ENCODE peak calls at places on chromosome 1, in eight cellular contexts. N is tibial nerve, D is psoas muscle, O is cardiac muscle cell, Z is right lobe of liver, I is tibial artery, R is suprapubic skin, S is mammary epithelial cell. Y is an unnamed sample. For H3K4me1, the result is how much of the 10 kb centered on the place peaks cover.

GRCh38 chr1:27218736-27219135 is 15.7 kb upstream of the WDTC1 start:
- DNase-seq in S (no peak), Z (no peak), I (no peak), O (peak), D (no peak), R (no peak), N (no peak), Y (no peak)

GRCh38 chr1:56837244-56837926 is 17.2 kb upstream of the C8A start:
- DNase-seq in D (no peak), S (peak), N (no peak), Z (no peak), I (no peak), R (no peak), O (no peak), Y (peak)

GRCh38 chr1:54808443-54809207 is 7.5 kb upstream of the TTC22 start:
- DNase-seq in Z (peak), D (no peak), N (no peak), O (no peak), R (peak), S (no peak), I (no peak), Y (no peak)

GRCh38 chr1:65896721-65897120 is 104.0 kb downstream of the PDE4B start:
- DNase-seq in Z (no peak), N (no peak), O (no peak), R (no peak), I (no peak), S (no peak), D (no peak), Y (no peak)

GRCh38 chr1:231372501-231372900 is 34.4 kb downstream of the SPRTN start:
- DNase-seq in Z (no peak), D (no peak), N (no peak), S (no peak), I (no peak), O (no peak), R (no peak), Y (no peak)

GRCh38 chr1:112862753-112863426 is 93.1 kb downstream of the SLC16A1 start:
- DNase-seq in S (no peak), O (no peak), I (no peak), R (no peak), Z (no peak), D (no peak), N (no peak), Y (no peak)

GRCh38 chr1:227152525-227152924 is 165.8 kb downstream of the CDC42BPA start:
- DNase-seq in I (no peak), R (no peak), N (no peak), D (no peak), O (no peak), S (no peak), Z (no peak), Y (no peak)

GRCh38 chr1:172144445-172145060 is 275.9 kb upstream of the C1orf105 start:
- DNase-seq in O (peak), R (peak), N (peak), I (peak), D (peak), S (no peak), Z (peak), Y (no peak)

GRCh38 chr1:12014141-12014981 is 4.9 kb upstream of the MIIP start:
- DNase-seq in R (no peak), N (no peak), Z (no peak), O (peak), D (peak), I (no peak), S (peak), Y (peak)

GRCh38 chr1:9671377-9672140 is 20.0 kb downstream of the PIK3CD start:
- DNase-seq in N (no peak), R (no peak), O (no peak), I (no peak), Z (no peak), S (peak), D (no peak), Y (peak)

GRCh38 chr1:69568435-69569280 is 936 bp downstream of the LRRC7 start:
- DNase-seq in S (peak), R (no peak), D (peak), N (no peak), O (peak), I (no peak), Z (no peak), Y (peak)

GRCh38 chr1:18705811-18706210 is 75.2 kb downstream of the PAX7 start:
- DNase-seq in S (no peak), O (no peak), I (no peak), D (no peak), N (no peak), R (no peak), Z (no peak), Y (no peak)

GRCh38 chr1:27577504-27578188 is 26.3 kb downstream of the AHDC1 start:
- DNase-seq in I (no peak), O (no peak), S (no peak), D (no peak), N (no peak), Z (no peak), R (peak), Y (no peak)

GRCh38 chr1:22119626-22120468 is 23.1 kb downstream of the WNT4 start:
- DNase-seq in I (no peak), O (no peak), R (peak), S (no peak), N (no peak), Z (no peak), D (no peak), Y (no peak)

GRCh38 chr1:227225715-227226346 is 92.5 kb downstream of the CDC42BPA start:
- DNase-seq in N (no peak), R (no peak), S (peak), I (no peak), D (no peak), O (peak), Z (no peak), Y (peak)

GRCh38 chr1:88593358-88593757 is 90.7 kb upstream of the PKN2 start:
- DNase-seq in Z (no peak), N (no peak), D (no peak), R (no peak), O (no peak), S (no peak), I (no peak), Y (no peak)

GRCh38 chr1:88595355-88595754 is 88.7 kb upstream of the PKN2 start:
- DNase-seq in S (peak), Z (no peak), I (no peak), R (no peak), N (no peak), D (no peak), O (peak), Y (peak)
- TF ChIP-seq CTCF in S (peak), Z (peak), I (no peak), R (no peak), N (no peak), D (no peak), O (peak), Y (peak)

GRCh38 chr1:179295356-179295755 is 1.8 kb downstream of the SOAT1 start:
- DNase-seq in R (no peak), I (no peak), N (no peak), D (no peak), S (no peak), O (no peak), Z (no peak), Y (no peak)
- H3K27ac ChIP-seq in R (peak), I (no peak), N (peak), D (no peak), S (peak), O (no peak), Z (peak), Y (peak)

GRCh38 chr1:6580588-6581270 is 935 bp downstream of the ZBTB48 start:
- DNase-seq in D (peak), Z (peak), I (no peak), R (no peak), N (no peak), O (no peak), S (no peak), Y (no peak)

GRCh38 chr1:6584126-6585080 is 4.6 kb downstream of the ZBTB48 start:
- DNase-seq in Z (no peak), I (no peak), D (no peak), S (no peak), O (no peak), N (no peak), R (no peak), Y (no peak)

GRCh38 chr1:6580119-6580587 is 359 bp downstream of the ZBTB48 start:
- DNase-seq in O (no peak), D (peak), N (no peak), R (no peak), I (no peak), S (no peak), Z (no peak), Y (no peak)

GRCh38 chr1:6581561-6582305 is 1.9 kb downstream of the ZBTB48 start:
- DNase-seq in I (no peak), R (no peak), D (no peak), N (no peak), Z (no peak), O (no peak), S (peak), Y (no peak)

DNA sequence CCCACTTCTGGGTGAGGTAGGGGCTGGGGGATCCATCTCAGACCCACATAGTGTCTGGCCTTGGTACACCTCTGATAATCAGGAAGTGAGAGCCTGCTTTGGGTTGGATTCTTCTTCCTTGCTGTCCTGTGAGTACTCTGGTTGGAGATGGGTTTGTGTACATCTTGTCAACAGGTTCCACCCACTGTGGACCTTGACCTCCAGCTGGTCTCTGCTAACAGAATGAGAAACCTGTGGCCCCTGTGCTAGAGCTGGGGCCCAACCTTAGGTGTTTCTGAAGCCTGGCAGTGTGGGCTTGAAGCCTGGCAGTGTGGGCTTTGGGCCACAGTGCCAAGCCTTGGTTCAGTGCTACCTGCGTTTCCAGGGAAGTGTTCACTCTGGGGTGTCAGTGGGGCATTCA is 2.6 kb downstream of the ZBTB48 start:
- DNase-seq in S (no peak), D (no peak), R (no peak), I (no peak), O (no peak), Z (peak), N (no peak), Y (no peak)
- H3K4me1 ChIP-seq in S (under half), D (under half), R (half or more), I (half or more), O (under half), Z (under half), N (half or more), Y (under half)

GRCh38 chr1:33641099-33641830 is 168.8 kb downstream of the ZSCAN20 start:
- DNase-seq in S (peak), Z (no peak), D (no peak), N (no peak), I (no peak), R (no peak), O (peak), Y (peak)
- TF ChIP-seq CTCF in S (peak), Z (peak), D (no peak), N (no peak), I (no peak), R (no peak), O (peak), Y (peak)

Y was measured in foreskin keratinocyte.